ENCODE peak calls at places on chromosome 13, in five cellular contexts. M is cardiac muscle cell, P is A549, E is fibroblast of pulmonary artery, X is foreskin fibroblast. K is an unnamed sample.

GRCh38 chr13:99467764-99468163 is 33.5 kb upstream of the TM9SF2 start:
- DNase-seq in E (peak), X (peak), M (peak), P (no peak), K (no peak)

GRCh38 chr13:35718084-35718483 is 241.6 kb upstream of the MAB21L1 start:
- DNase-seq in M (no peak), X (no peak), P (no peak), E (no peak), K (no peak)

GRCh38 chr13:97695684-97696083 is 257.8 kb upstream of the IPO5 start:
- DNase-seq in P (peak), M (no peak), X (no peak), E (no peak), K (no peak)

GRCh38 chr13:33524086-33524485 is 238.5 kb upstream of the STARD13 start:
- DNase-seq in P (no peak), M (peak), X (peak), E (peak), K (no peak)

GRCh38 chr13:35630551-35631275 is 154.2 kb upstream of the MAB21L1 start:
- DNase-seq in M (peak), P (peak), X (peak), E (peak), K (no peak)

GRCh38 chr13:28173793-28174192 is 35.4 kb downstream of the PAN3 start:
- DNase-seq in M (no peak), E (no peak), X (no peak), P (no peak), K (no peak)

GRCh38 chr13:112855859-112856258 is 113.2 kb upstream of the MCF2L start:
- DNase-seq in X (no peak), P (no peak), M (no peak), E (no peak), K (no peak)

GRCh38 chr13:112248909-112249592 is 127.1 kb upstream of the SPACA7 start:
- DNase-seq in X (no peak), M (no peak), P (no peak), E (no peak), K (no peak)

GRCh38 chr13:100305398-100305797 is 216.5 kb downstream of the PCCA start:
- DNase-seq in X (no peak), P (no peak), M (no peak), E (no peak), K (no peak)

GRCh38 chr13:28220166-28220565 is 81.8 kb downstream of the PAN3 start:
- DNase-seq in E (peak), X (peak), M (peak), P (no peak), K (no peak)

GRCh38 chr13:101139076-101139475 is 277.2 kb downstream of the NALCN start:
- DNase-seq in X (peak), E (no peak), M (no peak), P (no peak), K (no peak)

GRCh38 chr13:49786609-49787008 is 5.9 kb downstream of the KPNA3 start:
- DNase-seq in M (no peak), E (no peak), X (no peak), P (no peak), K (no peak)

GRCh38 chr13:49792550-49793324 is at the start of gene KPNA3:
- DNase-seq in P (peak), M (peak), X (peak), E (peak), K (peak)

GRCh38 chr13:49789961-49790360 is 2.5 kb downstream of the KPNA3 start:
- DNase-seq in P (no peak), E (no peak), M (no peak), X (no peak), K (no peak)

GRCh38 chr13:49791753-49792549 is 531 bp downstream of the KPNA3 start:
- DNase-seq in X (peak), P (no peak), M (peak), E (peak), K (peak)

DNA sequence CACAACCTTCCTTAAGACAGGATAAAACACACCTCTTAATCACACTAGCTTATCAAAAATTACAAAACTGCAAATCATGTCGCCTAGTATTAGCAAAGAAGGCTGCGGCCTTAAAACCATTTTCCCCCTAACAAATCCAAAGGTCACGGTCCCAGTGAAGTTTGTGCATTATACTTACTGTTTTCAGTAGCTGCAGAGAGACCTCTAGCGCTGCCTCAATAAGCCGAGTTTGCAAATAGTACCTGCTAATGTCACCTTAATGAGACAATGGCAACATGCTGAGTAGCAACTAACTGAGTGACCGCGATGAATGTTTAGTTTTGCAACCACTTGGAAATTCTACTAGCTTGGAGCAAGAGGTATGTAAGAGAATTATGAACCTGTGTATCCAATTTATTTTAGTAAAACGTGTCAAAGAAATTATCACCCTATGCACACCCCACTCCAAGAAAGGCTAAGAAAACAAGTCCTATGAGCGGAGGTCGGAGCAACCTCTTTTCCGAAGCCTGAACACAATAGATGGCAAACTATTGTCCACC is 1.2 kb downstream of the KPNA3 start:
- DNase-seq in X (peak), P (no peak), E (peak), M (peak), K (no peak)
- TF ChIP-seq CTCF in X (peak), P (peak), E (peak), M (peak), K (no peak)

DNA sequence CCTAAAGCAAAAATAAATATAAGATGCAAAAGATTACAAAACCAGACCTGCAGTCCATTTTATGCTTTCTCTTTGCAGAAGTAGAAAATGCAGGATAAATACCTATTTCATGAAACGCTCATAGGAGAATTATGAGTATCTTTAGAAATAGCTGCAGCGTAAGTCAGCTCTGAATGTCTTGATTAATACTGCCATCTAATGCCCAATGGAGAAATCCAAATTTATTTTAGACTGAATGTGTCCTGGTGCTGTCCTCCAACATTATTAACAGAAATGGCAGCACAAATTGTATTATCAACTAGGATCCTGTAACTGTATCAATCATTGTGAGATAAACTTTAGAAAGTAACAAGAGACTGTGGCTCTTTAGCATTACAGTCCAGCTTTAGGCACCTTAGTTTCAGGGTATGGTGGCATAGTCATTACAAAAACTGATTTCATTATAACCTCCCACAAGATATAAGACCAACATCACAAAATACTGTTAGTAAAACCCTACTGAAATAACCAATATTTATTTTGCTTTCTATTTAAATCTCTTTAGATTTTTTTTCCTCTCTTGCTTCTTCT is 162.1 kb upstream of the MIR17HG start:
- DNase-seq in P (no peak), X (no peak), E (peak), M (peak), K (no peak)
- TF ChIP-seq CTCF in P (peak), X (no peak), E (peak), M (peak), K (no peak)

DNA sequence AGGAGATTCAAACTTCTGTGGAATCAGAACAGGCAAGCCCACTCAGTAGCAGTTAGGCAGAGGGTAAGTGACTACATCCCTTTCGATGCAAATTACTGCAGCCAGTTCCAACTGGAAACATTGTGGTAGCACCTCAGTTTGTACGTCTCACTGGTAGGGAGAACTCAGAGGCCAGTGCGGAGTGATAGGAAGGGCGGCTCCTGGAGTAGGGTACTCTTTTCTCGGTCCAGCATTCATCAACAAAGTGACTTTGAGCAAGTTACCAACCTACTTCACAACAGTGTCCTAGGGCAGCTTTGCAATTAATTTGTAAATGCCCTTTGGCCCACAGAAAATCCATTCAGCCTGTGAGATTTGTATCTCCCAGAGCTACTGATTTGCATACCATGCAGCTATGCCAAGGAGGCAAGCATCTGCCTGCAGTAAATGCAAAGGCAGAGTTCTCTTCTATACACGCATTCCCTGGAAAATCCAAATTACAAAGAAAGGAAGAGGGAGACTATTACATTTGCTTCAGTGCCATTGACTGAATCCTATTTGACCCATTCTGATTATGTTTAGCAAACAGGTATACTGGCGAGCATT is 904.2 kb downstream of the DIAPH3 start:
- DNase-seq in X (no peak), E (no peak), M (no peak), P (no peak), K (no peak)
- TF ChIP-seq CTCF in X (no peak), E (no peak), M (no peak), P (no peak), K (no peak)

DNA sequence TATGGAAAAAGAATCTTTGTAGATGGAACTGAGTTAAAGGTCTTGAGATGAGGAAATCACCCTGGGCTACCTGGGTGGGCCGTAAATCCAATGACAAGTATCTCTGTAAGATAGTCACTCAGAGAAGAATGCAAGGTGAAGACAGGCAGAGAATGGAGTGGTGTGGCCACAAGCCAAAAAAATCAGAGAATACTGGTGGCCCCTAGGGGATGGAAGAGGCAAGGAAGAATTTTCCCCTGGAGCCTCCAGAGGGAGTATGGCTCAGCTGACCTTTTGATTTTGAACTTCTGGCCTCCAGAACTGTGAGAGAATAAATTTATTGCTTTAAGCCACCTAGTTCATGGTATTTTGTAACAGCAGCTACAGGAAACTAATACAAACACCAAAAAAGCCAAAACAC is 32.7 kb upstream of the CSNK1A1L start:
- DNase-seq in M (peak), P (no peak), E (peak), X (peak), K (no peak)
- TF ChIP-seq CTCF in M (peak), P (no peak), E (peak), X (peak), K (no peak)

GRCh38 chr13:81051873-81052272 is 710.9 kb upstream of the SPRY2 start:
- DNase-seq in M (peak), X (no peak), E (peak), P (no peak), K (no peak)
- TF ChIP-seq CTCF in M (no peak), X (no peak), E (peak), P (no peak), K (no peak)

GRCh38 chr13:96080676-96081075 is 9.2 kb upstream of the HS6ST3 start:
- DNase-seq in P (no peak), E (no peak), M (no peak), X (no peak), K (no peak)

GRCh38 chr13:96082640-96083039 is 7.3 kb upstream of the HS6ST3 start:
- DNase-seq in X (peak), E (no peak), P (no peak), M (no peak), K (no peak)

GRCh38 chr13:96086736-96087135 is 3.2 kb upstream of the HS6ST3 start:
- DNase-seq in E (no peak), X (no peak), P (no peak), M (no peak), K (no peak)

GRCh38 chr13:96075953-96076543 is 13.9 kb upstream of the HS6ST3 start:
- DNase-seq in E (peak), P (peak), X (peak), M (peak), K (no peak)

DNA sequence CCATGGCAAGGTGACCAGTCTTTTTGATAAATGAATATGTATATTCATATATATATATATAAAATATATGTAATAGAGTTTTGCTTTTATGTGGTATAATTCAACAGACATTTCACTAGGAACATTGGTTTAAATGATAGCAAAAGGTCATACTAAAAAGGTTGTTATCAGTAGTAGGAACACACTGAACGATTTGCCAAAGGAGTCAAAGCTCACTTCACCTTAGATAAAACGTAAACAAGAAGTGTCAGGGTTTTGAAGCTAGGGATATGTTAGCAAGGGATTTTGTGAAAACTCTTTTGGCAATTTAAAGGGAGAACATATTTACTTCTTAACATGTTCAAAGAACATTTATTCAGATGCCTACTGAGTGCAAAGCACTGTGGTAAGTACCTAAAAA is 8.0 kb upstream of the HS6ST3 start:
- DNase-seq in X (no peak), E (no peak), M (no peak), P (no peak), K (no peak)
- TF ChIP-seq CTCF in X (no peak), E (no peak), M (no peak), P (no peak), K (no peak)